ENCODE peak calls at places on chromosomes 12 and 14, in eight cellular contexts. C is neural progenitor cell, U is GM23248, J is PC-3, Y is SK-N-SH, W is GM23338, S is HCT116, D is hepatocyte. I is an unnamed sample.

GRCh38 chr12:26884765-26885576 is 52.0 kb upstream of the ITPR2 start:
- DNase-seq in C (peak), U (peak), J (peak), Y (peak), W (peak), S (peak), D (peak), I (peak)

GRCh38 chr14:39773387-39773786 is 341.2 kb upstream of the FBXO33 start:
- DNase-seq in C (no peak), U (no peak), J (no peak), Y (no peak), W (peak), S (no peak), D (no peak), I (no peak)

GRCh38 chr12:51320695-51321320 is 3.2 kb downstream of the BIN2 start:
- DNase-seq in C (peak), U (peak), J (no peak), Y (peak), W (peak), S (no peak), D (peak), I (peak)

GRCh38 chr14:96121660-96122395 is 82.7 kb downstream of the C14orf132 start:
- DNase-seq in C (no peak), U (peak), J (no peak), Y (no peak), W (no peak), S (no peak), D (no peak), I (no peak)

GRCh38 chr12:116076399-116076798 is 201.1 kb downstream of the MED13L start:
- DNase-seq in C (no peak), U (no peak), J (no peak), Y (no peak), W (no peak), S (no peak), D (no peak), I (no peak)

GRCh38 chr14:20429801-20430669 is 5.9 kb downstream of the KLHL33 start:
- DNase-seq in C (no peak), U (no peak), J (no peak), Y (no peak), W (no peak), S (no peak), D (no peak), I (no peak)

GRCh38 chr14:93543766-93544165 is 113.0 kb downstream of the UNC79 start:
- DNase-seq in C (peak), U (peak), J (peak), Y (peak), W (peak), S (peak), D (peak), I (peak)

GRCh38 chr12:22042981-22043669 is 2.9 kb upstream of the CMAS start:
- DNase-seq in C (no peak), U (peak), J (peak), Y (no peak), W (no peak), S (no peak), D (no peak), I (no peak)

GRCh38 chr12:17215754-17216153 is 609.8 kb upstream of the LMO3 start:
- DNase-seq in C (peak), U (no peak), J (peak), Y (no peak), W (peak), S (peak), D (no peak), I (no peak)

GRCh38 chr14:51922624-51923023 is 62.2 kb downstream of the GNG2 start:
- DNase-seq in C (peak), U (no peak), J (no peak), Y (no peak), W (no peak), S (no peak), D (peak), I (no peak)

GRCh38 chr12:123106640-123107359 is 44.1 kb downstream of the PITPNM2 start:
- DNase-seq in C (no peak), U (no peak), J (peak), Y (no peak), W (no peak), S (no peak), D (no peak), I (peak)

GRCh38 chr12:78118036-78118435 is 287.3 kb downstream of the NAV3 start:
- DNase-seq in C (peak), U (no peak), J (no peak), Y (peak), W (peak), S (no peak), D (no peak), I (peak)

GRCh38 chr14:61285364-61285763 is 4.2 kb upstream of the TMEM30B start:
- DNase-seq in C (no peak), U (peak), J (peak), Y (no peak), W (no peak), S (no peak), D (no peak), I (no peak)

GRCh38 chr12:115020091-115020490 is 336.1 kb upstream of the TBX3 start:
- DNase-seq in C (no peak), U (no peak), J (no peak), Y (no peak), W (no peak), S (no peak), D (no peak), I (no peak)

GRCh38 chr12:110619534-110619953 is 5.6 kb downstream of the TCTN1 start:
- DNase-seq in C (no peak), U (peak), J (peak), Y (peak), W (no peak), S (no peak), D (no peak), I (peak)

GRCh38 chr12:60196366-60196765 is 600.5 kb downstream of the SLC16A7 start:
- DNase-seq in C (no peak), U (no peak), J (no peak), Y (no peak), W (no peak), S (no peak), D (no peak), I (no peak)

GRCh38 chr12:76952995-76953394 is 74.2 kb upstream of the CSRP2 start:
- DNase-seq in C (peak), U (peak), J (peak), Y (peak), W (peak), S (peak), D (peak), I (no peak)

GRCh38 chr14:77306406-77307098 is 14.1 kb downstream of the POMT2 start:
- DNase-seq in C (peak), U (peak), J (no peak), Y (no peak), W (no peak), S (no peak), D (no peak), I (no peak)

GRCh38 chr14:99280852-99281251 is 8.9 kb upstream of the BCL11B start:
- DNase-seq in C (no peak), U (no peak), J (no peak), Y (no peak), W (no peak), S (no peak), D (no peak), I (no peak)

GRCh38 chr14:68203871-68204270 is 384.3 kb downstream of the RAD51B start:
- DNase-seq in C (no peak), U (no peak), J (no peak), Y (no peak), W (no peak), S (no peak), D (no peak), I (no peak)

GRCh38 chr12:124554429-124555029 is 12.9 kb downstream of the NCOR2 start:
- DNase-seq in C (no peak), U (no peak), J (no peak), Y (no peak), W (no peak), S (no peak), D (no peak), I (no peak)

GRCh38 chr12:111218499-111218898 is 150.4 kb downstream of the PHETA1 start:
- DNase-seq in C (peak), U (no peak), J (no peak), Y (no peak), W (peak), S (no peak), D (no peak), I (no peak)

GRCh38 chr12:7937867-7938506 is 2.0 kb upstream of the SLC2A3 start:
- DNase-seq in C (no peak), U (peak), J (no peak), Y (no peak), W (peak), S (no peak), D (no peak), I (no peak)

GRCh38 chr12:118345355-118345754 is 27.4 kb downstream of the TAOK3 start:
- DNase-seq in C (no peak), U (no peak), J (no peak), Y (no peak), W (no peak), S (no peak), D (no peak), I (no peak)

GRCh38 chr14:89040438-89041244 is 216.2 kb downstream of the TTC8 start:
- DNase-seq in C (peak), U (peak), J (peak), Y (peak), W (peak), S (peak), D (peak), I (peak)

GRCh38 chr12:32116897-32117296 is 10.2 kb downstream of the BICD1 start:
- DNase-seq in C (no peak), U (peak), J (peak), Y (no peak), W (no peak), S (no peak), D (no peak), I (no peak)

GRCh38 chr12:32145096-32145495 is 38.4 kb downstream of the BICD1 start:
- DNase-seq in C (no peak), U (no peak), J (no peak), Y (no peak), W (no peak), S (no peak), D (no peak), I (no peak)

GRCh38 chr14:80959448-80960006 is 4.1 kb downstream of the TSHR start:
- DNase-seq in C (no peak), U (no peak), J (no peak), Y (no peak), W (no peak), S (no peak), D (no peak), I (peak)

GRCh38 chr12:23204933-23205778 is 580.2 kb downstream of the ETNK1 start:
- DNase-seq in C (peak), U (peak), J (peak), Y (peak), W (peak), S (peak), D (peak), I (peak)

GRCh38 chr14:82449926-82450325 is 916.3 kb upstream of the SEL1L start:
- DNase-seq in C (no peak), U (no peak), J (no peak), Y (no peak), W (no peak), S (no peak), D (no peak), I (no peak)

GRCh38 chr14:43406936-43407335 is 1100.1 kb downstream of the FSCB start:
- DNase-seq in C (no peak), U (no peak), J (no peak), Y (no peak), W (no peak), S (no peak), D (no peak), I (no peak)

GRCh38 chr12:123142948-123143752 is 7.7 kb downstream of the PITPNM2 start:
- DNase-seq in C (peak), U (no peak), J (no peak), Y (no peak), W (peak), S (peak), D (peak), I (no peak)

GRCh38 chr14:87547536-87547935 is 445.4 kb downstream of the GALC start:
- DNase-seq in C (no peak), U (no peak), J (no peak), Y (no peak), W (no peak), S (no peak), D (no peak), I (no peak)

GRCh38 chr12:64088431-64089349 is 133.4 kb downstream of the KICS2 start:
- DNase-seq in C (no peak), U (peak), J (peak), Y (peak), W (peak), S (peak), D (peak), I (no peak)

GRCh38 chr12:110860833-110861291 is 14.1 kb downstream of the CCDC63 start:
- DNase-seq in C (peak), U (no peak), J (no peak), Y (no peak), W (peak), S (no peak), D (no peak), I (peak)

GRCh38 chr14:41349289-41349910 is 257.3 kb upstream of the LRFN5 start:
- DNase-seq in C (no peak), U (no peak), J (no peak), Y (no peak), W (no peak), S (no peak), D (no peak), I (no peak)

DNA sequence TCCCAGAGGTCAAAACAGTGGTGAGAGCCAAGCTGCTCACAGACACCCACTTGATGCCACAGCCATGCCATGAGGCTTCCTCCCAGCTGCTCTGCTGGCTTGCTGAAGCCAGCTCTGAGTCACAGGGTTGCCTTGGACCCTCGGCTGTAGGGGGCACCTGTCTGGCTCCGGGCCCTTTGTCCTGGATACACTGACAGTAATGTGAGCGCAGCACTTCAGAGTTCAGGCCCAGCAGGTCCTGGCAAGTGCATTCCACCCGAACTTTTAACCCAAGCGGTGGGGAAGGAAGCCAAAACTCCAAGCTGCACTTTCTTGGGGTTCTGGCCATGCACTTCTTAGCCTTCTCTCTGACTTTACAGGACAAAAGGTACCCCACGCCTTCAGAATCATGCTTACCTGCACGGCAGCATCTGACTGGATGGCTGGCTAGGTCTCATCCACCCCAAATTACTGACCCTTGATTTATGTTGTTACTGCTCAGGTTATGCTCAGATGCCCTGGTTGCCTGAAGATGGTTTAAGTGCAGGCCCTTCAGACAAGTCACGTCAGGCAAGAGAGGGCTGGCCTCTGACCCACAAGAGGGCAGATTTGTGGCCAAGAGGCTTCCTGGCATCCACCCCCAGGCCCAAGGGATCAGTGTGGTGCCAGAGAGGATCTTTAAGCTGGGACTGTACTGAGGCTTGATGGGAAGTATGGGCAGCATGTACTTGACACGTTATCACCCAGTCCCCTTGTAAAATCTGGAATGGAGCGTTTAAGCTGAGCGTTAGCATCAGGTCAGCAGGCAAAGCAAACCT is 24.8 kb downstream of the SLC25A29 start:
- DNase-seq in C (no peak), U (no peak), J (no peak), Y (no peak), W (peak), S (no peak), D (no peak), I (no peak)
- TF ChIP-seq EZH2phosphoT487 in C (no peak), U (no peak), J (no peak), Y (no peak), W (no peak), S (no peak), D (no peak), I (no peak)

DNA sequence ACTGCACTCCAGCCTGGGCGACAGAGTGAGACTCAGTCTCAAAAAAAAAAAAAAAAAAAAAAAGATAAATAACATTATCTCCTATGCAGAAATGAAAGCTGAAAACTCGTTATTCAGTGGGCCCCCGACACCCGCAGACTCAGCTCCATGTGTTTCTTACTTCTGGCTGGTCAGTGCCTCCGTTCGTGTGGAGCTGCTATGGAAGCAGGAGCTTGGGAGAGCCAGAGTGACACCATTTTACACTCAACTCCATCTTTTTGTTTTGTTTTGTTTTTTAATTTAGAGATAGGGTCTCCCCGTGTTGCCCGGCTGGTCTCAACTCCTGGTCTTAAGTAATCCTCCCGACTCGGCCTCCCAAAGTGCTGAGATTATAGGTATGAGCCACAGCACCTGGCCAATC is 13.3 kb upstream of the PLEKHG6 start:
- DNase-seq in C (no peak), U (no peak), J (no peak), Y (no peak), W (no peak), S (no peak), D (no peak), I (no peak)
- H3K27ac ChIP-seq in C (no peak), U (no peak), J (peak), Y (no peak), W (no peak), S (no peak), D (peak), I (no peak)

GRCh38 chr12:62808166-62808879 is 126.6 kb downstream of the PPM1H start:
- DNase-seq in C (no peak), U (no peak), J (no peak), Y (no peak), W (no peak), S (no peak), D (no peak), I (no peak)
- H3K4me3 ChIP-seq in C (no peak), U (no peak), J (no peak), Y (no peak), W (no peak), S (no peak), D (no peak), I (no peak)

GRCh38 chr14:105086833-105087307 is 21.6 kb upstream of the GPR132 start:
- DNase-seq in C (peak), U (peak), J (peak), Y (peak), W (peak), S (peak), D (peak), I (peak)

GRCh38 chr14:105084741-105085571 is 19.7 kb upstream of the GPR132 start:
- DNase-seq in C (no peak), U (no peak), J (no peak), Y (no peak), W (no peak), S (no peak), D (no peak), I (no peak)

GRCh38 chr14:105085766-105086165 is 20.5 kb upstream of the GPR132 start:
- DNase-seq in C (no peak), U (no peak), J (no peak), Y (peak), W (no peak), S (no peak), D (peak), I (no peak)

GRCh38 chr14:105082703-105083102 is 17.5 kb upstream of the GPR132 start:
- DNase-seq in C (no peak), U (no peak), J (no peak), Y (no peak), W (no peak), S (no peak), D (no peak), I (no peak)

DNA sequence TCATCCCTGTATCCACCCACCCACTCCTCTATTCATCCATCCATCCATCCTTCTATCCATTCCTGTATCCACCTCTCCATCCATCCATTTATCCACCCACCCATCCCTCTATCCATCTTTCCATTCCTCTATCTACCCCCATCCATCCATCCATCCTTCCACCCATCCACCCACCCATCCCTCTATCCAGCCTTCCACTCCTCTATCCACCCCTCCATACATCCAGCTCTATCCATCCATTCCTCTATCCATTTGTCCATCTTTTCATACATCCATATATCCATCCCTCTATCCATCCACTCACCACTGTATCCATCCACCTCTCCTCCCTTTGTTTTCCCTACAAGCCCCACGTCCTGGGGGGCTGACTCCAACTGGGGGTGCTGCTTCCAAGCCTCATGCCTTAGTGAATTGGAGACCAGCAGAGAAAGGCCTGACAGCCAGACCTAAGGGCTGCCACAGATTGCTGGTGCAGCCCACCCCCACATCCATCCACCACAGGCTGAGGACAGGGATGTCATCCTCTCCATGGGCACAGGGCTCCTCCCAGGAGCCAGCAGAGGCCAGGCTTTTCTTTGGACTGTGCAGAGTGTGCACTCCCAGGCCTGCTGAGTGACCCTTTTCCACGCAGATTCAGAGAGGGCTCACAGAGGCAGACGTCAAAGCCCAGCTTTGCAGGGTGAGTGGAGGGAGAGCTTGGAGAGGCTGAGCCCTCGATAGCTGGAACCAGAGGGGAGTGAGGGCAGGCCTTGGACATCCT is 18.9 kb upstream of the GPR132 start:
- DNase-seq in C (no peak), U (no peak), J (no peak), Y (no peak), W (no peak), S (no peak), D (no peak), I (no peak)
- TF ChIP-seq EZH2phosphoT487 in C (no peak), U (no peak), J (no peak), Y (no peak), W (no peak), S (no peak), D (no peak), I (no peak)

DNA sequence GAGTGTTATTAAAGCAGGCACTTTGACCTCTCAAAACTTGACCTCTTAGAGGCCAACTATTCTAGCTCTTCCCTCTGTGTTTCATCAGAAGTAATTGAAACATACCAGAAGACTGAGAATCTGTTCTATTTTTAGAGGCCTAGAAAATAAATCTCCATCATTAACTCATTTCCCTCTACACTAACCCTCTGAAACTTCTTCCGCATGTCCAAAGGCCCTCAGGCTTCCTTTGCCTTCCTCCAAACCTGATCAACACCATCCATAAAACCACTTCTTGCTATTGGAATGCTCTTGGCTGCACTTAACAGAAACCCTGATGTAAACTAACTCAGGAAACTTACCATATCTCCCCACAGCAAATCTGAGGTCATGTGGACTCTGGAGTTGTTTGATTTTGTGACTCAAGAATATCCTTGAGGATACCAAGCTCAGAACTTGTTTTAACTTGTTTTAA is 196.4 kb downstream of the RPAP3 start:
- DNase-seq in C (no peak), U (peak), J (no peak), Y (no peak), W (no peak), S (no peak), D (peak), I (no peak)
- H3K27ac ChIP-seq in C (no peak), U (peak), J (no peak), Y (peak), W (no peak), S (no peak), D (peak), I (no peak)

GRCh38 chr14:102524026-102524450 is 14.5 kb upstream of the ANKRD9 start:
- DNase-seq in C (no peak), U (no peak), J (no peak), Y (no peak), W (peak), S (no peak), D (no peak), I (no peak)
- H3K4me3 ChIP-seq in C (no peak), U (peak), J (peak), Y (peak), W (peak), S (peak), D (no peak), I (peak)

GRCh38 chr14:69580009-69580577 is 5.4 kb upstream of the CCDC177 start:
- DNase-seq in C (peak), U (peak), J (peak), Y (peak), W (peak), S (peak), D (peak), I (peak)
- TF ChIP-seq EZH2phosphoT487 in C (no peak), U (no peak), J (no peak), Y (no peak), W (no peak), S (no peak), D (no peak), I (no peak)

GRCh38 chr12:3740840-3741239 is 12.1 kb downstream of the CRACR2A start:
- DNase-seq in C (no peak), U (no peak), J (no peak), Y (no peak), W (no peak), S (no peak), D (no peak), I (no peak)
- H3K27ac ChIP-seq in C (no peak), U (no peak), J (no peak), Y (no peak), W (no peak), S (no peak), D (no peak), I (no peak)